ENCODE peak calls at places on chromosomes 1 and 21, in ten cellular contexts. Y is left ventricle myocardium inferior, V is mesenchymal stem cell, W is SJSA1, S is Peyer's patch, A is cardiac muscle cell, T is neuronal stem cell, L is PC-9, P is HAP-1, N is tibial artery. O is an unnamed sample.

GRCh38 chr1:100606438-100606837 is 68.5 kb downstream of the GPR88 start:
- DNase-seq in S (no peak), L (peak; percentile 70), W (peak; percentile 48), Y (peak; percentile 24), T (no peak), N (no peak), A (peak; percentile 69), P (peak; percentile 52), V (peak; percentile 52), O (peak; percentile 18)

GRCh38 chr1:234520908-234521801 is 42.2 kb upstream of the TARBP1 start:
- DNase-seq in P (no peak), S (no peak), N (no peak), T (no peak), L (no peak), Y (no peak), W (no peak), A (no peak), V (no peak), O (no peak)

GRCh38 chr1:157363660-157364140 is 188.6 kb downstream of the FCRL5 start:
- DNase-seq in V (peak; percentile 52), S (no peak), N (no peak), W (no peak), Y (no peak), P (peak; percentile 18), T (no peak), L (no peak), A (peak; percentile 30), O (no peak)

GRCh38 chr1:30806381-30807317 is 49.1 kb upstream of the LAPTM5 start:
- DNase-seq in N (no peak), L (no peak), A (no peak), W (no peak), T (no peak), V (no peak), Y (no peak), P (no peak), S (no peak), O (no peak)

GRCh38 chr1:227333423-227333822 is 15.1 kb upstream of the CDC42BPA start:
- DNase-seq in W (no peak), P (no peak), L (no peak), A (no peak), T (no peak), S (no peak), Y (no peak), N (no peak), V (no peak), O (no peak)

GRCh38 chr1:50570064-50570463 is 146.8 kb upstream of the DMRTA2 start:
- DNase-seq in A (no peak), T (peak; percentile 48), V (no peak), S (no peak), N (no peak), P (peak; percentile 89), W (peak; percentile 74), Y (no peak), L (no peak), O (no peak)

GRCh38 chr1:148362141-148362929 is 120.8 kb downstream of the PPIAL4G start:
- DNase-seq in S (no peak), N (no peak), A (peak; percentile 31), L (no peak), V (no peak), T (no peak), Y (no peak), P (no peak), W (no peak), O (no peak)

GRCh38 chr1:60657926-60658325 is 424.4 kb upstream of the NFIA start:
- DNase-seq in P (no peak), Y (no peak), S (no peak), N (no peak), A (no peak), V (no peak), L (no peak), T (no peak), W (no peak), O (no peak)

GRCh38 chr1:116763787-116764465 is 9.7 kb downstream of the CD2 start:
- DNase-seq in S (no peak), V (peak; percentile 21), Y (no peak), P (peak; percentile 4), A (peak; percentile 46), T (no peak), W (no peak), L (no peak), N (no peak), O (no peak)

GRCh38 chr1:64220241-64220640 is 16.8 kb downstream of the UBE2U start:
- DNase-seq in S (no peak), A (no peak), L (no peak), T (no peak), P (no peak), Y (no peak), V (no peak), N (no peak), W (no peak), O (no peak)

DNA sequence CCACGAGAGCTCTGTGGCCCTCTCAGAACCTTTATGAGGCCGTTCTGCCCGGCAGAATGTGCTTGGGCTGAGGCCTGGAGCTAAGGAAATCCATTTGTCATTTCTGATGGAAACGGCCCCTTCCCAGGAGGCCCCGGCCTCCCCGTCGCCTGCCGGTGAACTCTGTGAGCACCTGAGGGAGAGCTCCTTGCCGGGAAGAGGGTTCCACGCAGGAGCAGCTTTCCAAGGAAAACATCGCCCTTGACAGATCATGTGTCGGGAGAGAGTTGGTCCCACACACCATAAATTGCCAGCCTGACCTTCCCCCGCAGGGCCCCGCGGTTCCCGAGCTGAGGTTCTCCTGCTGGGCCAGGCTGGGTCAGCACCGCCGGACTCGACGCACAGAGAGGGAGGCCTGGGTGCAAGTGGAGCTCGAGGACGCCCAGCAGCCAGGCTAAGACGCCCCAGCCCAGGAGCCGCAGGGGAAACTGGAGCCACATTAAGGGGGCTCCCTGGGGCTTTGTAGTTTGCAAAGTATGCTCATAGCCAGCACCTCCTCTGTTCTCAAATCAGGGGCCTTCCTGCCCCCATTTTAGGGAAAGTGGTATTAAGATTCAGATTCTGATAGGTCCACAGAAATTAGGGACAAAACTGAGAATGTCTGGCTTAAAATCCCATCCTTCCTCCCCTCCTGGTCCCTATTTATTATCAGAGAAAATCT is 239.5 kb downstream of the FOXD2 start:
- DNase-seq in Y (no peak), T (no peak), W (no peak), N (no peak), P (no peak), L (no peak), S (no peak), A (no peak), V (no peak), O (no peak)
- H3K4me1 ChIP-seq in Y (no peaks in the 10 kb centered on the region), T (no peaks in the 10 kb centered on the region), W (peaks cover 14% of the 10 kb centered on the region), N (peaks cover 14% of the 10 kb centered on the region), P (no peaks in the 10 kb centered on the region), L (no peaks in the 10 kb centered on the region), S (no peaks in the 10 kb centered on the region), A (peaks cover 5% of the 10 kb centered on the region), V (no peaks in the 10 kb centered on the region), O (no peaks in the 10 kb centered on the region)

GRCh38 chr1:154521695-154522094 is 19.5 kb upstream of the SHE start:
- DNase-seq in V (no peak), N (peak; percentile 1), A (no peak), T (no peak), P (no peak), W (no peak), L (no peak), S (no peak), Y (no peak), O (no peak)

GRCh38 chr1:154517661-154518060 is 15.4 kb upstream of the SHE start:
- DNase-seq in W (no peak), Y (no peak), S (no peak), N (peak; percentile 17), A (no peak), L (no peak), T (no peak), P (no peak), V (no peak), O (no peak)

GRCh38 chr1:154519661-154520060 is 17.4 kb upstream of the SHE start:
- DNase-seq in W (no peak), S (no peak), P (no peak), T (no peak), L (no peak), V (no peak), N (peak; percentile 64), A (no peak), Y (peak; percentile 20), O (no peak)

GRCh38 chr1:154524881-154525280 is 22.7 kb upstream of the SHE start:
- DNase-seq in P (no peak), N (no peak), Y (no peak), S (no peak), L (no peak), A (no peak), V (no peak), T (no peak), W (no peak), O (no peak)

DNA sequence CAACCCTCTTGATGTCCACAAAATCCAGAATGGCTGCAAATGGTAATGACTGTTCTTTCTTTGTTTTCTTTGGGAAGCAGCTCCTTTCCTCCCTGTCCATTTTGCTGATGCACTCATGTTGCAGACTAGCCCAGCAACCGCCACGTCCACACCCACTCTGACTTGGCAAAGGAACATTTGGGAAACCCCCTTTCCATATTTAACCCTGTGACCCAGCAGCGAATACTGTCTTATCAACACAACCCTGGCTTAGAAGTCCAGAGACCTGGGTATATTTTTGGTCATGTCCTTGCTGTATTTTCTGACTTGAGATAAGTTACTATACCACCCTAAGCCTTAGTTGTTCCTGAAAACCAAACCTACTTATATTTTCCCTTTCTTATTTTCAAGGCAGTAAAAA is 18.1 kb upstream of the SHE start:
- DNase-seq in V (no peak), W (no peak), A (no peak), P (no peak), L (no peak), T (no peak), Y (peak; percentile 28), N (peak; percentile 59), S (no peak), O (no peak)
- H3K27me3 ChIP-seq in V (peaks cover 27% of the 10 kb centered on the region), W (peaks cover 23% of the 10 kb centered on the region), A (no peaks in the 10 kb centered on the region), P (peaks cover 2% of the 10 kb centered on the region), L (peaks cover 63% of the 10 kb centered on the region), T (no peaks in the 10 kb centered on the region), Y (no peaks in the 10 kb centered on the region), N (no peaks in the 10 kb centered on the region), S (no peaks in the 10 kb centered on the region), O (no peaks in the 10 kb centered on the region)

DNA sequence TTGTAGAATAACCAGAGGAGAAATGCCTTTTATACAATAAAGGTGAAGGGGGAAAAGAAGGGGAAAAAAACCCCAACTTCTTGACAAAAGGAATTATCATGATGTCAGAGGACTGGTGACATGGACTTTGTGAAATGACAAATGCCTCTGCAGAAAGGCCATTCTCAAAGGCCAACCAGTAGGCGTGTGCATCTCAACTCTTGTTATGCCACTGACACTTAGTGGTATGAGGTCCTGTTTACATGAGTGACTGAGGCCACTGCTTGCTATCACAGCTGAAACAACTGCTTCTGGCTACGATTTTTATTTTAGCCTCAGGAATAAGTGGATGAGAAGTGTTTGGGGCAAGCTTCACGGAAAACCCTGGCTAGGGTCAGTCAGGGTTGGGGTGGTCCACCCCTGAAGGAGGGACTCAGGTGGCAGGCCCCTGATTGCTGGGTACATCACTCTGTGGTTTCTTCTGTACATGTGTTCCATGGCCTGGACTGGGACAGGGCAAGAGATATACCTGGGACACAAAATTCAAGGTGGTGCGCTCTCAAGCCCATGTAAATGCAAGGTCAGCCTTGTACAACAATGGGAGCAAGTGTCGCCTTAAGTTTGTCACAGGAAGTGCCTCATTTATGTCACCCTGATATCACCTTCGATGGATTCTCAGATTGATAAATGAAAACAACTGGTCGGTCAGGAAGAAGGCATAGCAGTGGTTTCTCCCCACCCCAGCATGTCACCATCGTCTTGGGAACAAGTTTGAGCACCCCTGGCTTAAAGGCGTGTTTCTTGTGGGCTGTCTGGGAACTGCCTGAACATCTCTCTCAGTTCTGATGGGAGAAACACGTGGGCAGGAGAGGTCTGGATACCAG is 12.3 kb downstream of the RUNX1 start:
- DNase-seq in W (no peak), T (no peak), L (no peak), S (no peak), Y (no peak), V (no peak), N (no peak), P (no peak), A (no peak), O (no peak)
- H3K4me1 ChIP-seq in W (peaks cover 7% of the 10 kb centered on the region), T (no peaks in the 10 kb centered on the region), L (no peaks in the 10 kb centered on the region), S (no peaks in the 10 kb centered on the region), Y (no peaks in the 10 kb centered on the region), V (no peaks in the 10 kb centered on the region), N (no peaks in the 10 kb centered on the region), P (no peaks in the 10 kb centered on the region), A (no peaks in the 10 kb centered on the region), O (no peaks in the 10 kb centered on the region)

GRCh38 chr1:159977364-159978106 is 23.5 kb upstream of the SLAMF9 start:
- DNase-seq in N (no peak), Y (no peak), A (no peak), P (no peak), W (no peak), T (no peak), S (no peak), V (no peak), L (no peak), O (no peak)
- H3K27me3 ChIP-seq in N (no peaks in the 10 kb centered on the region), Y (peaks cover 23% of the 10 kb centered on the region), A (peaks cover 28% of the 10 kb centered on the region), P (peaks cover 10% of the 10 kb centered on the region), W (peaks cover 19% of the 10 kb centered on the region), T (no peaks in the 10 kb centered on the region), S (no peaks in the 10 kb centered on the region), V (no peaks in the 10 kb centered on the region), L (peaks cover 15% of the 10 kb centered on the region), O (no peaks in the 10 kb centered on the region)